ENCODE peak calls at places on chromosomes 11 and 22, in nine cellular contexts. M, J, P, W, Z, Y, E, O and F are unnamed samples.

GRCh38 chr22:49613108-49613507 is 214.6 kb downstream of the BRD1 start:
- DNase-seq in M (no peak), J (no peak), P (no peak), W (no peak), Z (peak; percentile 52), Y (no peak), E (no peak), O (peak; percentile 33), F (no peak)

GRCh38 chr11:131495417-131495816 is 125.0 kb downstream of the NTM start:
- DNase-seq in M (peak; percentile 24), J (peak; percentile 84), P (no peak), W (no peak), Z (no peak), Y (no peak), E (peak; percentile 49), O (peak; percentile 72), F (no peak)

GRCh38 chr11:20037358-20037757 is 122.9 kb downstream of the DBX1 start:
- DNase-seq in M (no peak), J (no peak), P (no peak), W (no peak), Z (no peak), Y (no peak), E (no peak), O (no peak), F (no peak)

GRCh38 chr11:72741429-72741833 is 10.8 kb downstream of the ARAP1 start:
- DNase-seq in M (no peak), J (no peak), P (peak; percentile 96), W (no peak), Z (peak; percentile 80), Y (no peak), E (no peak), O (no peak), F (peak; percentile 69)

GRCh38 chr22:35564975-35565867 is 24.6 kb downstream of the RASD2 start:
- DNase-seq in M (no peak), J (no peak), P (no peak), W (peak; percentile 78), Z (no peak), Y (peak; percentile 56), E (no peak), O (no peak), F (no peak)

GRCh38 chr22:42473484-42474193 is 41.4 kb upstream of the NFAM1 start:
- DNase-seq in M (no peak), J (no peak), P (peak; percentile 72), W (peak; percentile 63), Z (no peak), Y (peak; percentile 70), E (no peak), O (no peak), F (no peak)

GRCh38 chr11:134030853-134031252 is 38.0 kb upstream of the JAM3 start:
- DNase-seq in M (no peak), J (no peak), P (peak; percentile 43), W (no peak), Z (no peak), Y (no peak), E (no peak), O (no peak), F (no peak)

GRCh38 chr22:35462558-35463230 is 62.8 kb downstream of the MCM5 start:
- DNase-seq in M (no peak), J (no peak), P (no peak), W (no peak), Z (no peak), Y (no peak), E (no peak), O (no peak), F (no peak)

GRCh38 chr11:45266693-45267451 is 19.3 kb downstream of the SYT13 start:
- DNase-seq in M (no peak), J (no peak), P (peak; percentile 63), W (no peak), Z (no peak), Y (no peak), E (no peak), O (no peak), F (no peak)

GRCh38 chr11:2565447-2566222 is 120.8 kb downstream of the KCNQ1 start:
- DNase-seq in M (no peak), J (no peak), P (no peak), W (no peak), Z (peak; percentile 46), Y (no peak), E (no peak), O (peak; percentile 39), F (peak; percentile 3)

GRCh38 chr11:109508185-109508584 is 86.2 kb downstream of the C11orf87 start:
- DNase-seq in M (no peak), J (no peak), P (no peak), W (no peak), Z (no peak), Y (no peak), E (no peak), O (no peak), F (no peak)

GRCh38 chr11:44290206-44290605 is 19.7 kb downstream of the ALX4 start:
- DNase-seq in M (no peak), J (no peak), P (no peak), W (no peak), Z (no peak), Y (no peak), E (no peak), O (no peak), F (no peak)

DNA sequence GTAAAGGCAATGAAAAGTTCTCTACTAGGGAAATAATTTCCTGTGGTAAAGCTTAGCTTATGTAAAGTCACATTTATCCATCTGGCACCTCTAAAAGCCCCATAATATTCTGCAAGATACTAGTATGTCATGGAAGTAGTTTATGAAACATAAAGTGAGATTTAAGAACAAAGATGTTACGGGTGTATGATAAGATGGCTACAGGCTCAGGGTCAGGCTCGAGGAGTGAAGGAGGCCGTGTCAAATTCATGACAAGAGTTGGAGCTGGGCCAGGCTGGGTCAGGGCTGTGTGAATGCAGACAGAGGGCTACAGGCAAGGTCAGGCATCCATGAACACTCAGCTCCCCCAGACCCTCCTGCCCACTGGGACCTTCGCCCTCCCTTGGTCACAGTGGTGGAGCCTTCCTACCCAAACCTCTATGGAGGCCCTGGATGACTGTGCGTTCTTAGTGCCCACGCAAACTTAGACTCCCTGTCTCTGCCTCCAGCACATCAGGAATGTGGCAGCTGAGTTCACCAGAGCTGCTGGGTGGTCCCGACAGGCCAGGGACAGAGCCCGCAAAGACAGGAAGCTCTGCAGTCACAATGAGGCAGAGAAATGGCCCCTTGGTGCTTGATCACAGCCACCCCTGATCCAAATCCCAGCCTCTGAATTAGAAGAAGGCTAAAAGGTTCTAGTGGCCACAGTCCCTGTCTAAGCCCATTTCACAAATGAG is 14.8 kb downstream of the IGLL5 start:
- DNase-seq in M (no peak), J (no peak), P (no peak), W (no peak), Z (no peak), Y (no peak), E (no peak), O (no peak), F (no peak)
- H3K4me1 ChIP-seq in M (no peaks in the 10 kb centered on the region), J (no peaks in the 10 kb centered on the region), P (no peaks in the 10 kb centered on the region), W (no peaks in the 10 kb centered on the region), Z (no peaks in the 10 kb centered on the region), Y (no peaks in the 10 kb centered on the region), E (no peaks in the 10 kb centered on the region), O (no peaks in the 10 kb centered on the region), F (no peaks in the 10 kb centered on the region)

GRCh38 chr22:19845369-19845722 is 9.3 kb downstream of the GNB1L start:
- DNase-seq in M (no peak), J (no peak), P (no peak), W (no peak), Z (no peak), Y (no peak), E (no peak), O (no peak), F (no peak)

GRCh38 chr22:19844423-19845368 is 10.0 kb downstream of the GNB1L start:
- DNase-seq in M (peak; percentile 53), J (peak; percentile 57), P (no peak), W (peak; percentile 40), Z (peak; percentile 82), Y (no peak), E (peak; percentile 17), O (no peak), F (no peak)

GRCh38 chr22:19847345-19847632 is 7.4 kb downstream of the GNB1L start:
- DNase-seq in M (no peak), J (no peak), P (no peak), W (no peak), Z (no peak), Y (no peak), E (no peak), O (no peak), F (no peak)

GRCh38 chr22:19848298-19849224 is 6.1 kb downstream of the GNB1L start:
- DNase-seq in M (peak; percentile 79), J (peak; percentile 72), P (no peak), W (no peak), Z (peak; percentile 79), Y (no peak), E (peak; percentile 88), O (no peak), F (peak; percentile 82)

GRCh38 chr22:19846620-19847344 is 7.9 kb downstream of the GNB1L start:
- DNase-seq in M (no peak), J (no peak), P (no peak), W (no peak), Z (no peak), Y (no peak), E (no peak), O (no peak), F (no peak)
- H3K4me3 ChIP-seq in M (no peak overlapping the region), J (no peak overlapping the region), P (no peak overlapping the region), W (no peak overlapping the region), Z (no peak overlapping the region), Y (no peak overlapping the region), E (no peak overlapping the region), O (no peak overlapping the region), F (no peak overlapping the region)

GRCh38 chr11:18987454-18988231 is 48.4 kb upstream of the MRGPRX1 start:
- DNase-seq in M (no peak), J (no peak), P (no peak), W (peak; percentile 43), Z (no peak), Y (no peak), E (no peak), O (no peak), F (no peak)
- H3K27ac ChIP-seq in M (no peak overlapping the region), J (no peak overlapping the region), P (no peak overlapping the region), W (no peak overlapping the region), Z (no peak overlapping the region), Y (no peak overlapping the region), E (no peak overlapping the region), O (no peak overlapping the region), F (no peak overlapping the region)

GRCh38 chr22:32843300-32843699 is 41.8 kb downstream of the TIMP3 start:
- DNase-seq in M (no peak), J (no peak), P (no peak), W (no peak), Z (no peak), Y (no peak), E (no peak), O (no peak), F (no peak)

GRCh38 chr22:32844251-32844650 is 42.7 kb downstream of the TIMP3 start:
- DNase-seq in M (no peak), J (no peak), P (no peak), W (no peak), Z (no peak), Y (no peak), E (no peak), O (no peak), F (no peak)

GRCh38 chr22:32842486-32842885 is 41.0 kb downstream of the TIMP3 start:
- DNase-seq in M (no peak), J (no peak), P (no peak), W (peak; percentile 48), Z (no peak), Y (no peak), E (no peak), O (no peak), F (no peak)

GRCh38 chr22:32839776-32840571 is 38.5 kb downstream of the TIMP3 start:
- DNase-seq in M (peak; percentile 78), J (no peak), P (no peak), W (peak; percentile 41), Z (no peak), Y (no peak), E (no peak), O (no peak), F (no peak)

GRCh38 chr22:32841175-32841574 is 39.7 kb downstream of the TIMP3 start:
- DNase-seq in M (no peak), J (no peak), P (no peak), W (no peak), Z (no peak), Y (no peak), E (no peak), O (no peak), F (no peak)
- H3K4me1 ChIP-seq in M (peaks cover 21% of the 10 kb centered on the region), J (peaks cover 15% of the 10 kb centered on the region), P (no peaks in the 10 kb centered on the region), W (peaks cover 10% of the 10 kb centered on the region), Z (peaks cover 62% of the 10 kb centered on the region), Y (peaks cover 2% of the 10 kb centered on the region), E (no peaks in the 10 kb centered on the region), O (peaks cover 59% of the 10 kb centered on the region), F (no peaks in the 10 kb centered on the region)